ENCODE peak calls at places on chromosomes 2 and 18, in four cellular contexts. V, W, Y and X are unnamed samples.

GRCh38 chr18:80023173-80023572 is 11.1 kb upstream of the RBFA start:
- DNase-seq in V (peak), W (no peak), Y (no peak), X (no peak)

GRCh38 chr2:26396734-26397298 is 4.9 kb upstream of the DRC1 start:
- DNase-seq in V (no peak), W (no peak), Y (no peak), X (no peak)

GRCh38 chr2:167134381-167135072 is 246.2 kb downstream of the XIRP2 start:
- DNase-seq in V (peak), W (no peak), Y (no peak), X (peak)

GRCh38 chr2:215745316-215745715 is 268.0 kb downstream of the MREG start:
- DNase-seq in V (no peak), W (no peak), Y (no peak), X (no peak)

GRCh38 chr2:170886391-170886790 is 42.7 kb upstream of the GORASP2 start:
- DNase-seq in V (no peak), W (no peak), Y (no peak), X (no peak)

GRCh38 chr2:207245526-207245925 is 79.8 kb upstream of the KLF7 start:
- DNase-seq in V (no peak), W (no peak), Y (no peak), X (no peak)

GRCh38 chr2:206045251-206045650 is 40.7 kb downstream of the INO80D start:
- DNase-seq in V (no peak), W (no peak), Y (no peak), X (no peak)

GRCh38 chr2:235049719-235050118 is 97.9 kb downstream of the SH3BP4 start:
- DNase-seq in V (no peak), W (no peak), Y (no peak), X (no peak)

GRCh38 chr2:241560883-241561474 is 2.4 kb downstream of the BOK start:
- DNase-seq in V (no peak), W (no peak), Y (no peak), X (no peak)

GRCh38 chr18:21074336-21075323 is 37.0 kb downstream of the ROCK1 start:
- DNase-seq in V (no peak), W (no peak), Y (no peak), X (no peak)

GRCh38 chr2:59998324-59998723 is 555.1 kb downstream of the BCL11A start:
- DNase-seq in V (no peak), W (no peak), Y (no peak), X (no peak)

GRCh38 chr2:200740907-200741306 is 70.8 kb upstream of the BZW1 start:
- DNase-seq in V (no peak), W (no peak), Y (no peak), X (no peak)

GRCh38 chr2:239696559-239697207 is 295.9 kb upstream of the HDAC4 start:
- DNase-seq in V (no peak), W (no peak), Y (no peak), X (no peak)

GRCh38 chr2:220005362-220005761 is 377.9 kb downstream of the SLC4A3 start:
- DNase-seq in V (no peak), W (no peak), Y (no peak), X (no peak)

GRCh38 chr2:24675338-24675737 is 117.9 kb downstream of the PTRHD1 start:
- DNase-seq in V (no peak), W (no peak), Y (no peak), X (no peak)

GRCh38 chr18:5620284-5620683 is 76.5 kb upstream of the EPB41L3 start:
- DNase-seq in V (no peak), W (no peak), Y (no peak), X (no peak)

GRCh38 chr2:177281400-177282021 is 17.0 kb upstream of the NFE2L2 start:
- DNase-seq in V (no peak), W (no peak), Y (no peak), X (no peak)

GRCh38 chr2:175871331-175871730 is 130.7 kb downstream of the LNPK start:
- DNase-seq in V (no peak), W (no peak), Y (no peak), X (no peak)

GRCh38 chr2:178320011-178320410 is 125.7 kb downstream of the OSBPL6 start:
- DNase-seq in V (no peak), W (no peak), Y (no peak), X (no peak)

GRCh38 chr2:70887550-70888229 is 48.0 kb upstream of the ATP6V1B1 start:
- DNase-seq in V (peak), W (no peak), Y (peak), X (no peak)

GRCh38 chr2:64650722-64651338 is 2.9 kb downstream of the SERTAD2 start:
- DNase-seq in V (peak), W (no peak), Y (no peak), X (no peak)

GRCh38 chr2:19868705-19869550 is 32.9 kb downstream of the TTC32 start:
- DNase-seq in V (no peak), W (no peak), Y (peak), X (no peak)

GRCh38 chr2:102929721-102930120 is 167.9 kb downstream of the TMEM182 start:
- DNase-seq in V (no peak), W (no peak), Y (no peak), X (no peak)

GRCh38 chr2:8608411-8608954 is 73.4 kb upstream of the ID2 start:
- DNase-seq in V (no peak), W (no peak), Y (no peak), X (no peak)

GRCh38 chr18:59388817-59389216 is 29.8 kb upstream of the LMAN1 start:
- DNase-seq in V (no peak), W (no peak), Y (no peak), X (no peak)

GRCh38 chr18:23733895-23734294 is 44.6 kb downstream of the LAMA3 start:
- DNase-seq in V (no peak), W (no peak), Y (no peak), X (no peak)

GRCh38 chr2:234967874-234968208 is 16.0 kb downstream of the SH3BP4 start:
- DNase-seq in V (no peak), W (no peak), Y (no peak), X (no peak)

GRCh38 chr2:36502081-36502480 is 95.9 kb downstream of the FEZ2 start:
- DNase-seq in V (no peak), W (no peak), Y (no peak), X (no peak)

GRCh38 chr18:58476022-58476421 is 152.9 kb downstream of the ALPK2 start:
- DNase-seq in V (no peak), W (no peak), Y (no peak), X (no peak)

GRCh38 chr2:190695739-190696138 is 46.9 kb downstream of the NAB1 start:
- DNase-seq in V (no peak), W (no peak), Y (no peak), X (no peak)

GRCh38 chr2:37357461-37358008 is 13.1 kb downstream of the QPCT start:
- DNase-seq in V (no peak), W (no peak), Y (peak), X (no peak)

GRCh38 chr18:22710628-22711380 is 222.3 kb upstream of the RBBP8 start:
- DNase-seq in V (peak), W (peak), Y (peak), X (peak)

GRCh38 chr2:221792971-221793670 is 221.0 kb upstream of the EPHA4 start:
- DNase-seq in V (no peak), W (no peak), Y (no peak), X (no peak)

GRCh38 chr2:223232896-223233295 is 180.9 kb downstream of the KCNE4 start:
- DNase-seq in V (no peak), W (no peak), Y (no peak), X (no peak)

GRCh38 chr2:6556755-6557154 is 309.0 kb downstream of the CMPK2 start:
- DNase-seq in V (peak), W (no peak), Y (no peak), X (no peak)

GRCh38 chr2:10777842-10778723 is 34.5 kb downstream of the PDIA6 start:
- DNase-seq in V (no peak), W (no peak), Y (peak), X (no peak)

GRCh38 chr2:100630473-100630977 is 67.7 kb downstream of the PDCL3 start:
- DNase-seq in V (no peak), W (no peak), Y (no peak), X (no peak)

GRCh38 chr2:194842871-194843270 is 814.2 kb upstream of the SLC39A10 start:
- DNase-seq in V (no peak), W (no peak), Y (no peak), X (no peak)

GRCh38 chr2:148540022-148540421 is 104.5 kb upstream of the EPC2 start:
- DNase-seq in V (no peak), W (no peak), Y (no peak), X (no peak)

DNA sequence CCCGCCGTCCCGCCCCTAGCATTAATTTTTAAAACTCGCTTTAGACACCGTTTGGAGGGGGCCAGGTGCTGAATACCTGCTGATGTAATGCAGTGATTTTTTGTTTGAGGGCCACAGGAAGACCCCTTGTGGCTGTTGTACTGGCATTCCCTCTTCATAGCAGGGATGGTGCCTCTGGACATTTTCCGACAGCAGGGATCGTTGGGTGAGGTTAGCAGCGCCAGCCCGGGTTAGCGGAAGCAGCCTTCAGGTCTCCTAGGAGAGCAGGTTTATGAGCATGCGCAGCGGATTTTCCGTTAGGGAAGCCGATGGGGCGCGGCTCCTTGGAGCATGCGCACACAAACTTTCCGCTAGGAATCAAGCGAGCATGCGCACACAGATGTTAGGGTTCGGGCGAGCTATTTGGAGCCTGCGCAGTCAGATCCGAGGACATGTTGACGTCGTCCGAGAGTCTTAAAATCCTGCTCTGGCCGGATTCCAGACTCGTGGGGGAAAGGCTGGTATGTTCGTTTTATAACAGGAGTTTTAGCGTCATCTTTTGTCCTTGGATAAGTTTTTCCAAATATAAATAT is 17.2 kb upstream of the C2orf74 start:
- DNase-seq in V (peak), W (peak), Y (peak), X (peak)
- TF ChIP-seq POLR2A in V (peak), W (peak), Y (peak), X (peak)

DNA sequence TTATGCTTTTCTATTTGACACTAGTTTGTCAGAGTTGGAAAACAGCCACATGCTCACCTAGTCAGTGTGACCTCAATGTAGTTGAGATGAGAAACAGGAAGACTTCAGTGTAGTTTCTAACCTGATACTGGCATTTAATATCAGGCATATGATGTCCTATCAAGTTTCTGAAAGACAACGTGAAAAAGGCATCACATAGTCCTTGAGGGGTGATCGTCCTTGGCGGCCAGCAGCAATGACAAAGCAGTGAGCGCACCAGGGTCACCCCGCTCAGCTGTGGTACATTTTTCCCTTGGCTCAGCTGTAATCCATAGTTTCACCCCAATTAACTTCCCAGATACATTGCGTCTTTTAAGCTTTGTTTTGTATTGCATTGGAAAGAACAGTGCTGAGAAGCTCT is 4.3 kb downstream of the HSPE1 start:
- DNase-seq in V (no peak), W (no peak), Y (no peak), X (no peak)
- TF ChIP-seq POLR2A in V (no peak), W (no peak), Y (no peak), X (no peak)

DNA sequence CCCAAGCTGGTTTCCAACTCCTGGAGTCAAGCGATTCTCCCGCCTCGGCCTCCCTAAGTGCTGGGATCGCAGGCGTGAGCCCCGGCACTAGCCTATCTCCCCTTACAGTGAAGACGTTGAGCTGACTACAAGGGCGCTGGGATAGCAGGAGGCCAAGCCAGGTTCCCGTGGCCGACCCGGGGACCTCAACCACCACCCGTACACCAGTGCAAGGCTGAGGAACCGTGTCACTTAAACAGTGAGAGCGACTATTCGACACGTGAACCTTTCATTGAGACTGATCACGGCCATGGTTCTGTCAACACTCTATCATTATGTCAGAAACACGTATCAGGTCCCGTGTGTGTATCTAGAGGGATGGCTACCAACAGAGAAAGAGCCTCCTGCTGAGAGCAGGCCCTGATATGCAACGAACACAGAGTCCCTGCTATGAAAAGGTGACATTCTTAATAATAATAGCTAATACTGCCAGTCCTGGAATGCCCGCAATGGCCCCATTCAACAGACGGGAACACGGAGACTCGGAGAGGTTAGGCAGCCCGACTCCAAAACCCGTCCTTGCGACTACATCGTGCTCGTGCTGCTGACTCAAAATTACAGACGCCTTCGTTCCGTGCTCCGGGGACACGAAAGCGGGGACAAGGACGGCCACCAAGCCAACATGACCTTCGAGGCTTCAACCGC is 851 bp downstream of the AFG3L2 start:
- DNase-seq in V (peak), W (no peak), Y (peak), X (no peak)
- TF ChIP-seq POLR2A in V (no peak), W (no peak), Y (no peak), X (no peak)

DNA sequence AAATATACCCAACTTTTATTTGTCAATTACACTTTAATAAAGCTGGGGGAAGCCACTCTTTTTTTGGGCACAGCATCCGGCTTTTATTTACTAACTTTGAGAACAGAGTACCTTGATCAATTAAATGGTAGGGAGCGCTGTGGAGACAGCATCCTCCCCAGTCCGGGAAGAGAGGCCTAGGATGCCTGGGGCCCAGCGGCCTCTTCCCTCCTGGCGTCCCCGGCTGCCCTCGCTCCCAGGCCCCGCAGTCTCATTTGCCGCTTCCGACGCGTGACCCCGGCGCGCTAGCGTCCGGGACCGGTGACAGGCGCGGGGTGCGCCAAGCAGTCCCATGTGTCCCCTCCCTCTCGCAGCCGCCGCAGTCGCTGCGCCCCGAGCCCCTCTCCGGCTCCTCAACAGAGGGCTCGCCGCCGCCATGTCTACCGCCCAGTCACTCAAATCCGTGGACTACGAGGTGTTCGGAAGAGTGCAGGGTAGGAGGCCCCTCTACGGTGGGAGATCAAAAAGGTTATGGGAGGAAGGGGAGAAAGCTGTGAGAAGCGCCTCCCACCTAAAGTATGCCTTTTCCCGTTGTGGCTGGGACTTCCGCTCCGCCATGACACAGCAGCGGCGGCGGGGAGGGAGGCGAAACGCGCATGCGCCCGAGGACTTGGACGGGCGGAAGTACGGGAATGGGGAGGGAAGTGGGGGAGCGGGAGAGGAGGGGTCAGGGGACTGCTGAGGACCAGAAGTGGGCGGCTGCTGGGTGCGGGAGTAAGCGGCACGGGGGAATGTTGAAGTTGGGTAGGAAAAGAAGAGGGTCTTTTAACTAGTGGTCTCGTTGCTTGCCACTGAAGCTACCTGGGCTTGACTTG is at the start of gene ACYP2:
- DNase-seq in V (peak), W (peak), Y (peak), X (peak)
- TF ChIP-seq POLR2A in V (peak), W (peak), Y (peak), X (peak)